ENCODE peak calls at places on chromosomes 6 and 20, in four cellular contexts. G is GM03348, Z is anterior cingulate cortex, U is mesendoderm. A is an unnamed sample.

GRCh38 chr6:144285798-144286502 is 815 bp downstream of the UTRN start:
- DNase-seq in G (peak), Z (peak), U (peak), A (peak)

GRCh38 chr20:14712302-14712739 is 374.9 kb upstream of the FLRT3 start:
- DNase-seq in G (no peak), Z (no peak), U (peak), A (no peak)

GRCh38 chr6:106363401-106364138 is 3.1 kb downstream of the CRYBG1 start:
- DNase-seq in G (peak), Z (no peak), U (no peak), A (no peak)

GRCh38 chr6:155444120-155444917 is 11.3 kb downstream of the NOX3 start:
- DNase-seq in G (no peak), Z (no peak), U (peak), A (no peak)

GRCh38 chr6:129186988-129187387 is 304.1 kb downstream of the LAMA2 start:
- DNase-seq in G (peak), Z (no peak), U (peak), A (no peak)

GRCh38 chr6:40349566-40350192 is 237.5 kb downstream of the LRFN2 start:
- DNase-seq in G (peak), Z (no peak), U (no peak), A (peak)

GRCh38 chr6:25202505-25202904 is 76.7 kb upstream of the CARMIL1 start:
- DNase-seq in G (peak), Z (no peak), U (no peak), A (no peak)

GRCh38 chr20:9359561-9360308 is 154.7 kb upstream of the LAMP5 start:
- DNase-seq in G (peak), Z (no peak), U (peak), A (no peak)

GRCh38 chr6:43268348-43268685 is 25.0 kb downstream of the TTBK1 start:
- DNase-seq in G (no peak), Z (peak), U (no peak), A (no peak)

GRCh38 chr20:19934792-19935491 is 82.2 kb upstream of the NAA20 start:
- DNase-seq in G (no peak), Z (peak), U (no peak), A (no peak)

GRCh38 chr6:117265425-117266266 is at the start of gene VGLL2:
- DNase-seq in G (peak), Z (no peak), U (peak), A (no peak)

GRCh38 chr6:105001063-105001462 is 44.2 kb downstream of the LIN28B start:
- DNase-seq in G (no peak), Z (no peak), U (no peak), A (no peak)

GRCh38 chr6:19839237-19839546 is 2.0 kb downstream of the ID4 start:
- DNase-seq in G (no peak), Z (no peak), U (no peak), A (no peak)